ENCODE peak calls at places on chromosomes 13 and 19, in ten cellular contexts. M, B, Z, E, T, K, L, W, J and H are unnamed samples.

GRCh38 chr19:15436012-15436825 is 13.5 kb downstream of the WIZ start:
- DNase-seq in T (no peak), J (no peak), L (no peak), K (no peak), M (no peak), E (no peak), B (no peak), Z (no peak), W (no peak), H (no peak)

GRCh38 chr19:48501961-48502719 is 9.5 kb downstream of the LMTK3 start:
- DNase-seq in L (no peak), E (peak), W (no peak), B (peak), J (peak), K (peak), M (no peak), Z (peak), T (peak), H (no peak)

GRCh38 chr13:76822691-76823267 is 63.4 kb downstream of the KCTD12 start:
- DNase-seq in K (peak), Z (peak), W (no peak), T (no peak), J (no peak), M (no peak), L (no peak), B (peak), E (no peak), H (no peak)

GRCh38 chr13:113739527-113740285 is 19.3 kb upstream of the TMEM255B start:
- DNase-seq in W (no peak), Z (no peak), E (no peak), K (no peak), M (no peak), T (no peak), L (no peak), B (no peak), J (no peak), H (no peak)

GRCh38 chr13:50596776-50597203 is 246.7 kb downstream of the DLEU7 start:
- DNase-seq in L (no peak), E (no peak), T (no peak), J (no peak), W (no peak), Z (no peak), B (no peak), M (no peak), K (no peak), H (no peak)

GRCh38 chr13:51833980-51834379 is 11.0 kb downstream of the TMEM272 start:
- DNase-seq in J (no peak), B (no peak), E (no peak), M (no peak), T (no peak), Z (no peak), W (no peak), L (no peak), K (no peak), H (no peak)

GRCh38 chr13:106383791-106384190 is 151.7 kb downstream of the EFNB2 start:
- DNase-seq in J (no peak), W (no peak), L (no peak), M (no peak), E (no peak), B (no peak), T (no peak), Z (no peak), K (no peak), H (no peak)

GRCh38 chr13:103246581-103247200 is 180.5 kb upstream of the SLC10A2 start:
- DNase-seq in K (no peak), B (no peak), W (no peak), J (no peak), T (no peak), E (no peak), Z (no peak), L (no peak), M (no peak), H (no peak)

GRCh38 chr19:4278010-4278409 is 1.1 kb upstream of the SHD start:
- DNase-seq in E (no peak), T (no peak), J (no peak), B (no peak), W (no peak), K (no peak), L (no peak), M (no peak), Z (no peak), H (no peak)

GRCh38 chr13:52173373-52173772 is 14.0 kb upstream of the NEK3 start:
- DNase-seq in E (no peak), M (no peak), L (no peak), W (no peak), T (no peak), J (no peak), B (no peak), Z (no peak), K (no peak), H (no peak)

GRCh38 chr13:84126671-84127171 is 244.4 kb upstream of the SLITRK1 start:
- DNase-seq in E (peak), L (no peak), J (peak), W (no peak), M (no peak), T (no peak), Z (no peak), B (no peak), K (no peak), H (no peak)

GRCh38 chr19:50695251-50696064 is 24.1 kb downstream of the SHANK1 start:
- DNase-seq in J (peak), T (no peak), M (no peak), L (no peak), E (peak), K (peak), B (peak), Z (no peak), W (no peak), H (no peak)